ENCODE peak calls at places on chromosomes 11 and 22, in nine cellular contexts. X, K, D, N, R, T, U, J and S are unnamed samples.

GRCh38 chr11:46458491-46458890 is 66.9 kb upstream of the CHRM4 start:
- DNase-seq in T (no peak), R (no peak), U (no peak), N (no peak), K (no peak), X (no peak), D (no peak), J (no peak), S (no peak)

GRCh38 chr22:44210721-44211120 is 30.0 kb downstream of the PARVG start:
- DNase-seq in J (no peak), R (no peak), U (peak; percentile 52), T (no peak), D (no peak), N (no peak), K (no peak), X (no peak), S (no peak)

GRCh38 chr11:69213315-69213714 is 57.6 kb downstream of the SMIM38 start:
- DNase-seq in X (no peak), J (no peak), K (no peak), R (no peak), D (no peak), U (peak; percentile 68), N (no peak), T (no peak), S (no peak)

GRCh38 chr11:19013181-19013857 is 47.2 kb downstream of the MRGPRX2 start:
- DNase-seq in R (no peak), X (no peak), D (no peak), U (no peak), J (no peak), N (no peak), T (no peak), K (no peak), S (peak; percentile 8)

GRCh38 chr11:88414385-88414861 is 76.9 kb upstream of the CTSC start:
- DNase-seq in T (no peak), J (peak; percentile 62), N (peak; percentile 35), K (no peak), R (no peak), X (no peak), D (peak; percentile 20), U (no peak), S (peak; percentile 14)

GRCh38 chr11:77865805-77866204 is 44.9 kb downstream of the AAMDC start:
- DNase-seq in N (no peak), T (no peak), K (no peak), R (no peak), J (no peak), X (no peak), D (no peak), U (no peak), S (no peak)

GRCh38 chr11:26127336-26127735 is 204.6 kb upstream of the ANO3 start:
- DNase-seq in N (no peak), D (no peak), X (no peak), K (no peak), J (no peak), T (no peak), R (no peak), U (no peak), S (no peak)

GRCh38 chr22:46462726-46463371 is 74.6 kb downstream of the CELSR1 start:
- DNase-seq in U (no peak), J (no peak), N (no peak), D (no peak), T (no peak), X (no peak), R (no peak), K (no peak), S (peak; percentile 37)

GRCh38 chr22:20258584-20259335 is 9.4 kb downstream of the RTN4R start:
- DNase-seq in X (peak; percentile 66), D (no peak), R (peak; percentile 68), N (no peak), K (no peak), T (no peak), U (no peak), J (no peak), S (peak; percentile 15)

GRCh38 chr11:75347781-75348613 is 3.5 kb downstream of the ARRB1 start:
- DNase-seq in U (no peak), N (peak; percentile 44), X (no peak), K (peak; percentile 56), R (no peak), J (no peak), D (no peak), T (no peak), S (peak; percentile 28)
- TF ChIP-seq POLR2A in U (no peak), N (no peak), X (no peak), K (no peak), R (no peak), J (no peak), D (no peak), T (no peak), S (no peak)

DNA sequence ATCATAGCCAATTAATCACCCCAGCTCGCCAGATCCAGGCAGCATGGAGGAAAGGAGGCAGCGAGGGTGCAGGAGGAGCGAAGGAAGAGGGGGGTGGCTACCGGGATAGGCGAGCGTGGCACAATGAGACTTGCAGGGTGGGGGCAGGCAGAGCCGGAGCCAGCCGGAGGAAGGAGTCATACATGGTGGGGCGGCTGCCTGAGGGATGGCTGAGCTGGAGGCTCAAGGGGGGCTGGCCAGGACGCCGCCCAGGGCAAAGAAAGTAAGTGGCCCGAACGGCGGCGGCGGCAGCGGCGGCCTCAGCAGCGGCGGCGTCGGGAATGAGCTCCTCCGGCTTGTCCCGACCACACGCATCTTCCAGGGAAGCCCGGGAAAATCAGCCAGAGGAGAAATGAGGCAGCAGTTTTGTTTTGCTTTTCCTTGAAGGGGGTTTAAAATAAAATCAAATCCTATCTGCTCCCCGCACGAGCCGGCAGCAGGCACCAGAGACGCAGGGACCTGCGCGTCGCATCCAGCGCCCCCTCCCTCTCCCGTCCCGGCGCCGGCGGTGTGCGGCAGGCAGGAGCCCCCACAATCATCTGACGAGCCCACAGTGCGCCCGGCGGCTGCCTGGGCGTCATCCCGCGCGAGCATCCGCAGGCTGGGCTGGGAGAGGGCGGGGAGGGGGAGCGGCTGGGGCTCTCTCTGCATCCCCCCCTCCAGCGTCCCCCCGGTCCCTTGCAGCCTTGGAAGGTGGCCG is 263.6 kb downstream of the CTTN start:
- DNase-seq in U (no peak), X (no peak), J (no peak), R (no peak), T (no peak), K (no peak), N (no peak), D (no peak), S (no peak)
- TF ChIP-seq POLR2A in U (no peak), X (no peak), J (no peak), R (no peak), T (no peak), K (no peak), N (no peak), D (no peak), S (no peak)

DNA sequence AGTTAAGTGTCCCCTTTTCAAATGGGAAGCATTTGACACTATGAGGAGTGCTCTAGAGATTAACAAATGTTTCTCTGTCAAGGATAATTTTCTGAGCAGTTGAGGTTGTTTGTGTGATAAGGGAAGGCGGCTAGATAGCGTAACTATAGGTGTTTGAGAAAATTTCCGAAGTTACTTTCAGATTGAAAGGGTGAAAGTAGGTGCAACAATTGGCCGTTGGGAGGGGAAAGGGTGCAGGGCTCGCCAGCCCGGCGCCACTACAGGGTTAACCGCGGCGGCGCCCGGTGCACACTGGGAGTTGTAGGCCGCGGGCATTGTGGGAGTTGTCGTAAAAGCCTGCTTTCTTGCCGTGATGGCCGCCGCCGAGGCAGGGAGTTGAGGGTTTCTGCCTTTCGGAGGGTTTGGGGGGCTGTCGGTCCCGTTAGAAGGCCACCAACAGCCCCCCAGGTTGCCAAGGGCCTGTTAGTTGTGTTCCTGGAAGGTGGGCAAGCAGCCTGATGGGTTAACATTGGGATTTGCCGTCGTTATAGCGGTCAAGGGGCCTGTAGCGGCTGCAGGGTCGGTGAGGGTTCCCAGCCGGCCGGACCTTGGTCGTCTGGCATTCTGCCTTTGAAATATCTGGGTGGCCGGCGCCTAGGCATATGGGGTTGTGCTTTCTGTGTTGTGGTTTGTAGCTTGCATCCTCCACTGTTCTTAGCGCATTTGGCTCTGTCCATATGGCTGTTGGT is 36.5 kb upstream of the HSD17B12 start:
- DNase-seq in J (peak; percentile 77), U (peak; percentile 96), X (peak; percentile 75), R (peak; percentile 71), T (peak; percentile 96), N (peak; percentile 79), D (peak; percentile 89), K (peak; percentile 71), S (peak; percentile 94)
- TF ChIP-seq POLR2A in J (no peak), U (no peak), X (peak; percentile 77), R (peak; percentile 56), T (no peak), N (no peak), D (peak; percentile 30), K (no peak), S (peak; percentile 75)

DNA sequence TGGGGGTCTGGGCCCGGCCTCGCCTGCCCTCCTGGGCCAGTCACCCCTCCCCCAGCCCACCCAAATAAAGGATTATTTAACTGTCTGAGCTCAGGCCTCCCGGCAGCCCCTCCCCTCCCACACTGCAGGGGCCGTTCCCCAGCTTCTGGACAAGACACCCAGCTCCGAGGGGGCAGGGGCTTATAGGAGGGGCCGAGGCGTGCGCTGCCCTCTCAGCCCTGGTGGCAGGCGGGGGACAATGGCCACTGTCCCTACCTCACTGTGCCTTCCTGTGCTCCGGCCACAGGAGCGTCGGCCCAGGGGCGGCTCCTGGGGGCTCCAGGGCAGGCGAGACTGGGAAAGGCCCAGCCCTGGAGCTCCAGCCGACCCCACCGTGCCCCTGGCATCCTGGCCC is 2.2 kb upstream of the SELENOO start:
- DNase-seq in N (no peak), X (no peak), D (no peak), K (no peak), J (no peak), T (no peak), U (no peak), R (no peak), S (no peak)
- TF ChIP-seq POLR2A in N (no peak), X (no peak), D (no peak), K (no peak), J (no peak), T (no peak), U (no peak), R (no peak), S (no peak)